ENCODE peak calls at places on chromosome 5, in four cellular contexts. Y is HepG2, V is breast epithelium, X is mammary epithelial cell. T is an unnamed sample.

GRCh38 chr5:14588758-14589543 is 7.4 kb downstream of the OTULINL start:
- DNase-seq in Y (no peak), V (no peak), X (no peak), T (no peak)

GRCh38 chr5:80406980-80407734 is 707 bp upstream of the ZFYVE16 start:
- DNase-seq in V (no peak), Y (peak), X (peak), T (peak)

GRCh38 chr5:158013303-158013702 is 154.4 kb upstream of the CLINT1 start:
- DNase-seq in X (no peak), V (no peak), Y (no peak), T (no peak)

GRCh38 chr5:53087596-53087995 is 22.0 kb downstream of the MOCS2 start:
- DNase-seq in Y (no peak), V (no peak), X (no peak), T (no peak)

GRCh38 chr5:82640901-82641300 is 362.7 kb upstream of the RPS23 start:
- DNase-seq in X (no peak), Y (no peak), V (no peak), T (no peak)

GRCh38 chr5:37996918-37997317 is 157.1 kb upstream of the GDNF start:
- DNase-seq in X (no peak), Y (no peak), V (no peak), T (no peak)

GRCh38 chr5:115096034-115096769 is 73.5 kb downstream of the TRIM36 start:
- DNase-seq in Y (no peak), X (no peak), V (no peak), T (no peak)

GRCh38 chr5:38069360-38069759 is 189.0 kb upstream of the EGFLAM start:
- DNase-seq in V (no peak), X (peak), Y (peak), T (no peak)

GRCh38 chr5:35047785-35048404 is at the start of gene AGXT2:
- DNase-seq in V (no peak), Y (no peak), X (no peak), T (no peak)

GRCh38 chr5:132396589-132397001 is 27.1 kb downstream of the SLC22A5 start:
- DNase-seq in Y (no peak), V (no peak), X (no peak), T (no peak)

GRCh38 chr5:84249918-84250635 is 134.6 kb downstream of the EDIL3 start:
- DNase-seq in V (no peak), Y (no peak), X (no peak), T (peak)

GRCh38 chr5:59810041-59810440 is 83.5 kb downstream of the PDE4D start:
- DNase-seq in X (peak), Y (peak), V (peak), T (peak)

GRCh38 chr5:135106610-135107009 is 72.6 kb upstream of the PITX1 start:
- DNase-seq in X (peak), V (no peak), Y (no peak), T (no peak)

GRCh38 chr5:179907570-179908324 is at the start of gene TBC1D9B:
- DNase-seq in V (no peak), X (peak), Y (peak), T (no peak)
- H3K27ac ChIP-seq in V (peak), X (peak), Y (peak), T (no peak)

GRCh38 chr5:72212171-72212570 is 104.9 kb downstream of the MAP1B start:
- DNase-seq in V (no peak), Y (no peak), X (no peak), T (no peak)

GRCh38 chr5:72214168-72214567 is 105.9 kb downstream of the MRPS27 start:
- DNase-seq in X (no peak), V (no peak), Y (no peak), T (no peak)

GRCh38 chr5:72209515-72210115 is 102.3 kb downstream of the MAP1B start:
- DNase-seq in X (peak), Y (no peak), V (no peak), T (no peak)

GRCh38 chr5:72210913-72211670 is 103.8 kb downstream of the MAP1B start:
- DNase-seq in Y (peak), X (peak), V (peak), T (peak)

DNA sequence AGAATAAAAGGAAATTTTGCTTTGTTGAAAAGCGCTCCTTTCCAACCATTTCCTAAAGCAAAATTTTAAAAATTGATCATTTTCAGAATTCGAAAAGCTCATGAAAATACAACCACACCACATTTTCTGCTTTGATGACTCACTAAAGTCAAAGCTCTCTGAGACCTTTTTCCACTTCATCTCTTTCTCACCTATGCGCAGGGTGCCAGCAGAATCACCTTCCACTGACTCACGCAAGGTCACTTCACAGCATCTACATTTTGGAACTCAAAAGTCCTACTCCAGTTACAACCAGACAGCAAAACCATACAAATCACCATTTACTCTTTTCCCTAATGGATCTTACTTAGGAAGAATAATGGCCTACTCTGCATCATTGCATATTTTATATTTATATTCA is 106.2 kb downstream of the MAP1B start:
- DNase-seq in V (no peak), Y (no peak), X (no peak), T (no peak)
- TF ChIP-seq CTCF in V (no peak), Y (no peak), X (no peak), T (no peak)

GRCh38 chr5:4422247-4422646 is 717.9 kb upstream of the ADAMTS16 start:
- DNase-seq in Y (no peak), V (no peak), X (peak), T (no peak)
- H3K4me3 ChIP-seq in Y (no peak), V (no peak), X (no peak), T (no peak)

GRCh38 chr5:139985290-139985689 is 57.8 kb downstream of the NRG2 start:
- DNase-seq in Y (no peak), V (no peak), X (no peak), T (no peak)
- H3K27ac ChIP-seq in Y (no peak), V (no peak), X (peak), T (peak)

DNA sequence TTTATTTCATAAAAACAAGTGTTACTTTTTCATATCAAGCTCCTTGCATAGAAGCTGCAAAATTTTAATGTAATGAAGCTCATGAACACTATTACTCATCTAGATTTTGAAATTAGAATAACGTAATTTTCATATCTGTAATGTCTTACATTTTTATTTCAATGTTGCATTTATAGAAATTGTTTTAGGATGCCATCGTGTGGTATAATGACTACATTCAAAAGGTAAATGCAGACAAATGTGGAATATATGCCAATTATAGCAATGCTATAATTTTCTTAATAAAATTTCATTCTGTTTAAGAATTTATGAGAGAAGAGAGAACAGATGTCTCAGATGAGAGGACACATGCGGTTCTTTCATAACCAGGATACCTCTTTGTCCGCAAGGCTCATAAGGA is 230.2 kb downstream of the TMEM232 start:
- DNase-seq in V (no peak), X (no peak), Y (no peak), T (no peak)
- TF ChIP-seq CTCF in V (no peak), X (no peak), Y (no peak), T (no peak)

DNA sequence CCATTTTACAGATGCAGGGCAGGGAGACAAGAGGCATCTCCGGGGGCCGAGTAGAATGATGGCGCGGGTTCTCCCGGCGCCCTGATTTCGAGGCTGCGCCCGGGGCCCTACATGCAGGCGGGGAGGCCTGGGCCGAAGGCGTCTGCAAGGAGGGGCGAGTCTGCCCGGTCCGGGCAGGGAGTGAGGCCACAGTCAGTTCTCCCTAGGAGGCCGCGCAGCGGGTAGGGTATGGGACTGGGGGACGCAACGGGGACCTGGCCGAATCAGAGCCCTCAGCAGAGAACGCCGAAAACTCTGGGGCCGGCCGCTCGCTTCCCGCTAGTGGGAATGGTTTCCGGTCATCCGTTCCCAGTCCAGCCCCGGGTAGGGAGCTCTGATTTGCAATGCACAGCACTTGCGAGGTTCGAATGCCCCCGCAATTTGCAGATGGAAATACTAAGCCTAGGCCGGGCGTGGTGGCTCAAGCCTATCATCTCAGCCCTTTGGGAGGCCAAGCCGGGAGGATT is 6.4 kb downstream of the TLX3 start:
- DNase-seq in Y (no peak), X (no peak), V (no peak), T (no peak)
- H3K4me3 ChIP-seq in Y (no peak), X (no peak), V (peak), T (no peak)

GRCh38 chr5:77936365-77936693 is 160.2 kb upstream of the TBCA start:
- DNase-seq in X (no peak), Y (no peak), V (no peak), T (no peak)
- H3K27ac ChIP-seq in X (no peak), Y (no peak), V (no peak), T (no peak)

GRCh38 chr5:127799293-127799905 is 96.2 kb downstream of the CCDC192 start:
- DNase-seq in Y (no peak), V (no peak), X (no peak), T (no peak)
- TF ChIP-seq CTCF in Y (no peak), V (no peak), X (no peak), T (no peak)

DNA sequence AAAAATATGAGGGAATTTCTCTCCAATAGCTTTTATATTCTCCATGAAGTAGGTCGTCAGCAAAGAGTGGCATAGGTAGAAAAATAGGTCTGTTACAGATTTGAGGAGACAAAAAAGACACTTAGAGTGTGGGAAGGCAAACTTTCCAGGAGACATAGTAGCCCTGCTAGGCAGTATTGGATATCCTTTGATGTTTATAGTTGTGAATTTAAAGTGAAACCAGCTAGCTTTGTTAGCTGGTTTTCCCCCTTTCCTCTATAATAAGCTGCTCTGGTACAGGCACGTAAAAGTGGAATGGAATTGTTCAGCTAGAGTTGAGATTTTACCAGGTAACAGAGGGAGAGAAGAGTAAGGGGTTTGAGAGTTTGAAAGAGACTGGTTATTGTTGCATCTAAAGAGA is 17.1 kb upstream of the APC start:
- DNase-seq in V (no peak), X (no peak), Y (no peak), T (no peak)
- H3K4me3 ChIP-seq in V (no peak), X (no peak), Y (no peak), T (no peak)